ENCODE peak calls at places on chromosomes 13 and 19, in ten cellular contexts. One of them, this sample, is unnamed.
A peak's percentile ranks its signal among the peaks of the same experiment; 100 is the strongest.

GRCh38 chr19:7337380-7338194 is 11.2 kb upstream of the ARHGEF18 start:
- DNase-seq in effector memory CD4-positive, alpha-beta T cell: no peak
- DNase-seq in AG09309: no peak
- DNase-seq in AML-193: peak; percentile 97
- DNase-seq in Panc1: no peak
- DNase-seq in upper lobe of right lung: peak; percentile 57
- DNase-seq in naive thymus-derived CD4-positive, alpha-beta T cell: no peak
- DNase-seq in activated T-cell treated with anti-CD3 and anti-CD28 coated beads for 24 hours: no peak
- DNase-seq in suprapubic skin: no peak
- DNase-seq in NCI-H2107: no peak
- DNase-seq in this sample: peak; percentile 86

GRCh38 chr13:60612593-60612992 is 215.6 kb downstream of the TDRD3 start:
- DNase-seq in effector memory CD4-positive, alpha-beta T cell: no peak
- DNase-seq in AG09309: no peak
- DNase-seq in AML-193: no peak
- DNase-seq in Panc1: no peak
- DNase-seq in upper lobe of right lung: no peak
- DNase-seq in naive thymus-derived CD4-positive, alpha-beta T cell: no peak
- DNase-seq in activated T-cell treated with anti-CD3 and anti-CD28 coated beads for 24 hours: no peak
- DNase-seq in suprapubic skin: no peak
- DNase-seq in NCI-H2107: no peak
- DNase-seq in this sample: no peak

GRCh38 chr19:56838930-56839664 is 1.4 kb downstream of the PEG3 start:
- DNase-seq in effector memory CD4-positive, alpha-beta T cell: no peak
- DNase-seq in AG09309: no peak
- DNase-seq in AML-193: no peak
- DNase-seq in Panc1: no peak
- DNase-seq in upper lobe of right lung: peak; percentile 92
- DNase-seq in naive thymus-derived CD4-positive, alpha-beta T cell: no peak
- DNase-seq in activated T-cell treated with anti-CD3 and anti-CD28 coated beads for 24 hours: no peak
- DNase-seq in suprapubic skin: peak; percentile 97
- DNase-seq in NCI-H2107: no peak
- DNase-seq in this sample: peak; percentile 62

GRCh38 chr19:2110822-2111221 is 14.1 kb downstream of the IZUMO4 start:
- DNase-seq in effector memory CD4-positive, alpha-beta T cell: no peak
- DNase-seq in AG09309: no peak
- DNase-seq in AML-193: no peak
- DNase-seq in Panc1: no peak
- DNase-seq in upper lobe of right lung: no peak
- DNase-seq in naive thymus-derived CD4-positive, alpha-beta T cell: no peak
- DNase-seq in activated T-cell treated with anti-CD3 and anti-CD28 coated beads for 24 hours: no peak
- DNase-seq in suprapubic skin: no peak
- DNase-seq in NCI-H2107: no peak
- DNase-seq in this sample: no peak

GRCh38 chr13:112818040-112818697 is 128.3 kb downstream of the ATP11A start:
- DNase-seq in effector memory CD4-positive, alpha-beta T cell: no peak
- DNase-seq in AG09309: no peak
- DNase-seq in AML-193: no peak
- DNase-seq in Panc1: no peak
- DNase-seq in upper lobe of right lung: no peak
- DNase-seq in naive thymus-derived CD4-positive, alpha-beta T cell: no peak
- DNase-seq in activated T-cell treated with anti-CD3 and anti-CD28 coated beads for 24 hours: no peak
- DNase-seq in suprapubic skin: peak; percentile 55
- DNase-seq in NCI-H2107: no peak
- DNase-seq in this sample: no peak

GRCh38 chr13:27044837-27045570 is 126.6 kb downstream of the USP12 start:
- DNase-seq in effector memory CD4-positive, alpha-beta T cell: no peak
- DNase-seq in AG09309: no peak
- DNase-seq in AML-193: no peak
- DNase-seq in Panc1: no peak
- DNase-seq in upper lobe of right lung: no peak
- DNase-seq in naive thymus-derived CD4-positive, alpha-beta T cell: no peak
- DNase-seq in activated T-cell treated with anti-CD3 and anti-CD28 coated beads for 24 hours: no peak
- DNase-seq in suprapubic skin: no peak
- DNase-seq in NCI-H2107: no peak
- DNase-seq in this sample: no peak

GRCh38 chr19:21568816-21569496 is 63.6 kb downstream of the ZNF429 start:
- DNase-seq in effector memory CD4-positive, alpha-beta T cell: peak; percentile 79
- DNase-seq in AG09309: peak; percentile 52
- DNase-seq in AML-193: peak; percentile 94
- DNase-seq in Panc1: no peak
- DNase-seq in upper lobe of right lung: peak; percentile 85
- DNase-seq in naive thymus-derived CD4-positive, alpha-beta T cell: peak; percentile 87
- DNase-seq in activated T-cell treated with anti-CD3 and anti-CD28 coated beads for 24 hours: peak; percentile 91
- DNase-seq in suprapubic skin: peak; percentile 95
- DNase-seq in NCI-H2107: no peak
- DNase-seq in this sample: peak; percentile 92

GRCh38 chr19:9431475-9431874 is 3.9 kb downstream of the ZNF266 start:
- DNase-seq in effector memory CD4-positive, alpha-beta T cell: no peak
- DNase-seq in AG09309: no peak
- DNase-seq in AML-193: peak; percentile 24
- DNase-seq in Panc1: peak; percentile 12
- DNase-seq in upper lobe of right lung: no peak
- DNase-seq in naive thymus-derived CD4-positive, alpha-beta T cell: no peak
- DNase-seq in activated T-cell treated with anti-CD3 and anti-CD28 coated beads for 24 hours: peak; percentile 29
- DNase-seq in suprapubic skin: no peak
- DNase-seq in NCI-H2107: no peak
- DNase-seq in this sample: no peak

GRCh38 chr13:28489536-28489935 is 5.4 kb downstream of the FLT1 start:
- DNase-seq in effector memory CD4-positive, alpha-beta T cell: no peak
- DNase-seq in AG09309: peak; percentile 57
- DNase-seq in AML-193: no peak
- DNase-seq in Panc1: no peak
- DNase-seq in upper lobe of right lung: no peak
- DNase-seq in naive thymus-derived CD4-positive, alpha-beta T cell: no peak
- DNase-seq in activated T-cell treated with anti-CD3 and anti-CD28 coated beads for 24 hours: no peak
- DNase-seq in suprapubic skin: no peak
- DNase-seq in NCI-H2107: no peak
- DNase-seq in this sample: no peak

This sample was measured in stimulated activated naive B cell treated with anti-CD40 and anti-IgM and Interleukin-4, amounts not matched to agents 10 μg/mL and 1 μg/mL and 100 μg/mL, for 72 hours.